ENCODE peak calls at places on chromosomes 2 and 18, in six cellular contexts. K is heart right ventricle, O is endothelial cell, T is HL-60, Y is ascending aorta, R is cardiac muscle cell. I is an unnamed sample.

GRCh38 chr2:186903183-186903582 is 54.2 kb upstream of the ZSWIM2 start:
- DNase-seq in K (no peak), T (no peak), Y (no peak), R (no peak), O (no peak), I (no peak)

GRCh38 chr2:119387381-119388129 is 20.8 kb downstream of the DBI start:
- DNase-seq in R (no peak), Y (peak), O (no peak), K (peak), T (peak), I (peak)

GRCh38 chr2:205464681-205465080 is 217.6 kb upstream of the NRP2 start:
- DNase-seq in O (no peak), K (no peak), R (no peak), T (no peak), Y (no peak), I (no peak)

GRCh38 chr2:165530-165929 is 98.3 kb downstream of the SH3YL1 start:
- DNase-seq in R (no peak), K (no peak), Y (no peak), T (no peak), O (no peak), I (no peak)

GRCh38 chr2:222941510-222942032 is 80.7 kb downstream of the ACSL3 start:
- DNase-seq in O (no peak), R (no peak), Y (no peak), T (no peak), K (no peak), I (no peak)

GRCh38 chr2:206415618-206416243 is 27.6 kb upstream of the ADAM23 start:
- DNase-seq in T (no peak), K (no peak), R (no peak), O (no peak), Y (no peak), I (peak)

GRCh38 chr2:94874277-94874997 is 3.2 kb downstream of the TEKT4 start:
- DNase-seq in T (peak), Y (no peak), O (peak), K (no peak), R (peak), I (peak)

GRCh38 chr2:72927619-72928537 is 10.6 kb downstream of the EMX1 start:
- DNase-seq in O (no peak), K (no peak), Y (peak), T (no peak), R (no peak), I (no peak)

GRCh38 chr18:51195602-51196115 is 1.8 kb downstream of the MEX3C start:
- DNase-seq in T (peak), R (peak), K (peak), Y (no peak), O (peak), I (peak)

GRCh38 chr18:21331094-21331493 is 89.1 kb downstream of the GREB1L start:
- DNase-seq in K (no peak), Y (no peak), R (no peak), T (no peak), O (no peak), I (no peak)

GRCh38 chr2:23698733-23699391 is 228.1 kb downstream of the ATAD2B start:
- DNase-seq in R (no peak), K (no peak), T (no peak), Y (no peak), O (no peak), I (no peak)

GRCh38 chr2:132256251-132256902 is 94.6 kb upstream of the ANKRD30BL start:
- DNase-seq in O (no peak), T (no peak), Y (no peak), K (no peak), R (no peak), I (no peak)

GRCh38 chr18:49854681-49855080 is 41.3 kb upstream of the ACAA2 start:
- DNase-seq in Y (no peak), R (no peak), O (no peak), K (no peak), T (no peak), I (no peak)

GRCh38 chr18:9106800-9107574 is 4.5 kb downstream of the NDUFV2 start:
- DNase-seq in T (no peak), K (no peak), O (no peak), R (no peak), Y (no peak), I (no peak)

GRCh38 chr2:84866121-84866520 is 14.8 kb downstream of the TRABD2A start:
- DNase-seq in O (no peak), Y (no peak), T (no peak), K (no peak), R (no peak), I (no peak)

GRCh38 chr2:84873350-84873749 is 7.5 kb downstream of the TRABD2A start:
- DNase-seq in K (no peak), T (no peak), O (no peak), R (no peak), Y (no peak), I (no peak)

GRCh38 chr2:84875213-84875560 is 5.7 kb downstream of the TRABD2A start:
- DNase-seq in T (no peak), R (no peak), O (no peak), Y (peak), K (no peak), I (no peak)

GRCh38 chr2:84874381-84875212 is 6.3 kb downstream of the TRABD2A start:
- DNase-seq in O (no peak), R (no peak), K (no peak), T (no peak), Y (peak), I (no peak)

DNA sequence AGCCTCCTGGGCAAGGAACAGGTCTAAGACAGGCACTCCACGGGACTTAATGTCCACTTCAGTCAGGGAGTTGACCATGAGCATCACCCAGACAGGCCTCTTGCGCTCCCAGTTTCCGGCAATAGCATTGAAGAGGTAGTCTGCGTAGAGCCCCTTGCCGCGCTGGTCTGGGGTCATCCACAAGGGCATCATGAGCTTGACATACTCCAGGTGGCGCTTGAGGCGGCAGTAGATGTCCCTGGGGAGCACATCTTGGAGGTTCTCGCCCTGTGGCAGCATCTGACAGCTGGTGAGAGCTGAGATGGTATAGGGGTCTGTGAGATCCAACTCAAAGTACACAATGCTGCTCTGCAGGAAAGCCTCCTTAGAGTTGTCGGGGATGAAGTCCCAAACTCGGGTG is 10.6 kb downstream of the TRABD2A start:
- DNase-seq in T (no peak), K (no peak), Y (peak), O (no peak), R (no peak), I (no peak)
- TF ChIP-seq CTCF in T (no peak), K (no peak), Y (no peak), O (no peak), R (no peak), I (no peak)

DNA sequence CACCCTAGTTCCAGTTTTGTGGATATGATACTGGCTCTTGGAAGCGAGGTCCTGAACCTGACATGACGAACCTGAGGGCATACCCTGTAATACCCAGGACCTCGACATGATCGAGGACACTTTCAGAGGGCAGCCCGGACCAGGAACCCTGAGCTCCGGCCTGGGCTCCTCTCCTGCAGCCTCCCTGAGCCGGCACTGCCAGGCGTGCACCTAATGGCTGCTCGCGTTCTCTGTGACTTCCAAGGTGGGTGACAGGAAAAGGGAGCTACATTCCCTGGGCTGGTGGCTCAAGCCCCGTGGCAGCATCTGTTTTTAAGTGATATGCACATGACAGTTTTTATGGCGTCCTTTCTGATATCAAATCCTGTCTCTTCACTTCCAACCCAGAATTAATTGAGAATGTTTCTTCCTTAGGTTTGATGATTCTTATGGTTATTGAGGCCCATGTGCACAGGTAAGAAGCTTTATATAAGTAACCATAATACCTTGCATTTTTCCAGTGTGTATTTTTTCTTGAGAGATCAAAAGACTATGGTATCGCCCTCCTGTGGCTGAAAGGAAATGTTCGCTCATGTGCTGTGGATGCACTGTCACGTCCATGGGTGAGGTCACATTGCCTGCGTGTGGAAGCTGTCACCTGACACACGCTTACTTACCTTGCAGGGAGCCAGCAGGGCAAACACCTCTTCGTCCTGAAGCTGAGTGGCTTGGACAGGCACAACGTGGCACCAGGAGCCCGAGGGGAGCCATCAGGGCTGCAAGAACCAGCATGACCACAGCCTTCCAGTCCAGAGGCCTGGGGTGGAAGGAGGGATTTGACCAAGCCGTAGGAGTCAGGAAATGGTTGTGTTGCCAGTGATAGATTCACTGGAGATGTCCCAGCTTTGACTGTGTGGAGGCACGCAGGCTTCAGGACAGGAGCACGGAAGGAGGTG is 367.4 kb upstream of the MYT1L start:
- DNase-seq in O (peak), R (peak), K (no peak), Y (no peak), T (no peak), I (no peak)
- TF ChIP-seq CTCF in O (peak), R (no peak), K (peak), Y (no peak), T (no peak), I (no peak)

GRCh38 chr2:109395487-109396337 is 218.1 kb downstream of the SEPTIN10 start:
- DNase-seq in O (no peak), Y (no peak), T (no peak), K (no peak), R (no peak), I (no peak)

GRCh38 chr2:109397883-109398282 is 215.9 kb downstream of the SEPTIN10 start:
- DNase-seq in T (no peak), Y (no peak), R (no peak), K (no peak), O (no peak), I (no peak)

GRCh38 chr2:109398616-109399015 is 215.2 kb downstream of the SEPTIN10 start:
- DNase-seq in T (no peak), O (no peak), R (no peak), Y (no peak), K (no peak), I (no peak)

GRCh38 chr2:109399061-109399460 is 214.7 kb downstream of the SEPTIN10 start:
- DNase-seq in Y (no peak), T (no peak), K (no peak), R (no peak), O (no peak), I (no peak)

GRCh38 chr2:109396338-109397180 is 217.2 kb downstream of the SEPTIN10 start:
- DNase-seq in T (no peak), K (no peak), Y (no peak), O (peak), R (no peak), I (no peak)
- TF ChIP-seq CTCF in T (no peak), K (peak), Y (no peak), O (no peak), R (peak), I (no peak)

GRCh38 chr18:47932170-47932569 is 1.7 kb upstream of the SMAD2 start:
- DNase-seq in Y (no peak), O (no peak), R (no peak), T (no peak), K (no peak), I (no peak)

GRCh38 chr18:47931707-47932103 is 1.2 kb upstream of the SMAD2 start:
- DNase-seq in T (peak), K (peak), Y (no peak), O (peak), R (peak), I (peak)

GRCh38 chr18:47930844-47931706 is 616 bp upstream of the SMAD2 start:
- DNase-seq in O (peak), T (peak), R (peak), Y (peak), K (peak), I (peak)

GRCh38 chr18:47930086-47930843 is at the start of gene SMAD2:
- DNase-seq in O (peak), T (peak), R (peak), Y (peak), K (peak), I (peak)

GRCh38 chr18:47932603-47933002 is 2.1 kb upstream of the SMAD2 start:
- DNase-seq in K (no peak), O (no peak), R (peak), T (no peak), Y (no peak), I (peak)
- TF ChIP-seq CTCF in K (peak), O (no peak), R (no peak), T (peak), Y (no peak), I (no peak)

GRCh38 chr2:74648009-74648443 is at the start of gene M1AP:
- DNase-seq in K (no peak), O (peak), Y (no peak), R (no peak), T (no peak), I (no peak)
- TF ChIP-seq CTCF in K (no peak), O (no peak), Y (no peak), R (peak), T (no peak), I (no peak)

DNA sequence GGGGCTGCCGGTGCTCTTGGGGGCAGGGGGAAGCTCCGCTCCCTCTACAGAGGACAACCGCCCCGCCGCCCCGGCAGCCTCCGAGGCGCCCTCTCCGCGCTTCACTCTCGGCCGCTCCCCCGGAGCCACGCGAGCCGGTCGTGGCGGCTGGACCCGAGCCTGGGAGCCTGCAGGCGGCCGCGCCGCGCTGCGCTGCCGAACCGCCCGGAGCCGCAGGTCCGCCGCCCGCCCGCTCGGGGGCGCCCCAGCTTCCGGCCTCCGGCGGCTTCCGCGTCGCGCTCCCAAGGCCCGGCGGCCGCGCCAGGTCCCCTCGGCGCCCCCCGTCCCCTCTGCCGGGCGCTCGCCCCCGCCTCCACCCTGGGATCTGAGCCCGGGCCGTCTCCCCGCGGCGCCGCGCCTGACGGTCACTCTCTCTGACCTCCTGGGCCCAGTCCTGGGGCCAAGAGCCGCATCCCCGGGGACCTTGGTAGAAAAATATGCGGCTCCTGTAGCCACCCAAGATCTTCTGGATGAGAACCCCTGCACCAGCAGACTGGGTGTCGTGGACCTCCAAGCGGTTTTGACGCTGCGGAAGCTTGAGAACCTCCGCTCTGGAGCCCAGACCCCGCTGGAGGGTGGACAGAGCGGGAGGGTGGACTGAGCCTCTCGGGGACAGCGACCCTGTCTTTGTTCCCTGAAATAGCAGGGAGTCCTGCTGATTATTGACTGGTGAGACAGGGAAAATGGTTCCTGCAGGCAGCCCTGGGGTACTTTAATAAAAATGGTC is 44.3 kb downstream of the SERTAD2 start:
- DNase-seq in R (peak), T (peak), O (peak), K (peak), Y (peak), I (peak)
- TF ChIP-seq CTCF in R (no peak), T (no peak), O (peak), K (peak), Y (peak), I (peak)

GRCh38 chr18:58125183-58125582 is 81.2 kb downstream of the NEDD4L start:
- DNase-seq in R (no peak), Y (no peak), O (no peak), T (no peak), K (no peak), I (no peak)

GRCh38 chr18:58129019-58129374 is 85.0 kb downstream of the NEDD4L start:
- DNase-seq in T (no peak), K (no peak), R (no peak), Y (no peak), O (no peak), I (peak)

GRCh38 chr18:58124475-58124874 is 80.4 kb downstream of the NEDD4L start:
- DNase-seq in Y (no peak), R (no peak), K (no peak), O (no peak), T (no peak), I (no peak)

GRCh38 chr18:58125756-58126155 is 81.7 kb downstream of the NEDD4L start:
- DNase-seq in K (no peak), R (no peak), Y (no peak), O (no peak), T (no peak), I (no peak)

GRCh38 chr18:58128286-58129018 is 84.4 kb downstream of the NEDD4L start:
- DNase-seq in K (no peak), Y (no peak), R (no peak), O (no peak), T (no peak), I (peak)
- TF ChIP-seq CTCF in K (no peak), Y (no peak), R (no peak), O (no peak), T (no peak), I (no peak)